ENCODE peak calls at places on chromosomes 4 and X, in four cellular contexts. One of them, this sample, is unnamed.

GRCh38 chr4:133865606-133866327 is 335.8 kb downstream of the PABPC4L start:
- DNase-seq in T-helper 1 cell: no peak
- DNase-seq in NCI-H1105 treated with DMSO at 0.1 percent for 48 hours: no peak
- DNase-seq in foreskin fibroblast: peak; percentile 91
- DNase-seq in this sample: no peak

GRCh38 chrX:57977992-57978391 is 67.7 kb upstream of the ZXDA start:
- DNase-seq in NCI-H1105 treated with DMSO at 0.1 percent for 48 hours: no peak
- DNase-seq in T-helper 1 cell: no peak
- DNase-seq in foreskin fibroblast: no peak
- DNase-seq in this sample: no peak

GRCh38 chrX:150573702-150574101 is 5.3 kb downstream of the MTM1 start:
- DNase-seq in NCI-H1105 treated with DMSO at 0.1 percent for 48 hours: no peak
- DNase-seq in T-helper 1 cell: no peak
- DNase-seq in foreskin fibroblast: no peak
- DNase-seq in this sample: no peak

GRCh38 chrX:72260448-72260847 is 16.6 kb downstream of the RPS4X start:
- DNase-seq in T-helper 1 cell: no peak
- DNase-seq in NCI-H1105 treated with DMSO at 0.1 percent for 48 hours: no peak
- DNase-seq in foreskin fibroblast: no peak
- DNase-seq in this sample: no peak

GRCh38 chrX:57329008-57329407 is 42.5 kb downstream of the FAAH2 start:
- DNase-seq in NCI-H1105 treated with DMSO at 0.1 percent for 48 hours: no peak
- DNase-seq in T-helper 1 cell: no peak
- DNase-seq in foreskin fibroblast: no peak
- DNase-seq in this sample: no peak

GRCh38 chrX:79259073-79259689 is 108.0 kb downstream of the ITM2A start:
- DNase-seq in foreskin fibroblast: no peak
- DNase-seq in T-helper 1 cell: peak; percentile 28
- DNase-seq in NCI-H1105 treated with DMSO at 0.1 percent for 48 hours: no peak
- DNase-seq in this sample: no peak

GRCh38 chr4:101961144-101961543 is 170.6 kb downstream of the BANK1 start:
- DNase-seq in T-helper 1 cell: no peak
- DNase-seq in NCI-H1105 treated with DMSO at 0.1 percent for 48 hours: no peak
- DNase-seq in foreskin fibroblast: no peak
- DNase-seq in this sample: no peak

GRCh38 chr4:140935259-140935658 is 179.1 kb upstream of the TBC1D9 start:
- DNase-seq in foreskin fibroblast: no peak
- DNase-seq in NCI-H1105 treated with DMSO at 0.1 percent for 48 hours: peak; percentile 67
- DNase-seq in T-helper 1 cell: no peak
- DNase-seq in this sample: no peak

GRCh38 chrX:69076084-69076483 is 89.2 kb downstream of the PJA1 start:
- DNase-seq in T-helper 1 cell: no peak
- DNase-seq in foreskin fibroblast: no peak
- DNase-seq in NCI-H1105 treated with DMSO at 0.1 percent for 48 hours: no peak
- DNase-seq in this sample: no peak

GRCh38 chr4:76206222-76206942 is 7.2 kb downstream of the SCARB2 start:
- DNase-seq in foreskin fibroblast: no peak
- DNase-seq in T-helper 1 cell: no peak
- DNase-seq in NCI-H1105 treated with DMSO at 0.1 percent for 48 hours: no peak
- DNase-seq in this sample: no peak

GRCh38 chr4:3193531-3194203 is 55.3 kb upstream of the MSANTD1 start:
- DNase-seq in T-helper 1 cell: no peak
- DNase-seq in foreskin fibroblast: no peak
- DNase-seq in NCI-H1105 treated with DMSO at 0.1 percent for 48 hours: peak; percentile 10
- DNase-seq in this sample: no peak

GRCh38 chrX:56745019-56745418 is 16.0 kb downstream of the NBDY start:
- DNase-seq in T-helper 1 cell: no peak
- DNase-seq in NCI-H1105 treated with DMSO at 0.1 percent for 48 hours: no peak
- DNase-seq in foreskin fibroblast: peak; percentile 71
- DNase-seq in this sample: no peak

GRCh38 chrX:44306336-44306735 is 37.1 kb downstream of the EFHC2 start:
- DNase-seq in foreskin fibroblast: no peak
- DNase-seq in T-helper 1 cell: no peak
- DNase-seq in NCI-H1105 treated with DMSO at 0.1 percent for 48 hours: no peak
- DNase-seq in this sample: no peak

GRCh38 chr4:118286685-118287084 is 66.1 kb downstream of the PRSS12 start:
- DNase-seq in T-helper 1 cell: no peak
- DNase-seq in NCI-H1105 treated with DMSO at 0.1 percent for 48 hours: no peak
- DNase-seq in foreskin fibroblast: no peak
- DNase-seq in this sample: no peak

GRCh38 chr4:140715121-140715520 is 41.1 kb downstream of the TBC1D9 start:
- DNase-seq in NCI-H1105 treated with DMSO at 0.1 percent for 48 hours: no peak
- DNase-seq in T-helper 1 cell: no peak
- DNase-seq in foreskin fibroblast: no peak
- DNase-seq in this sample: no peak